ENCODE peak calls at places on chromosomes 5 and 9, in six cellular contexts. One of them, this sample, is unnamed.

GRCh38 chr9:37167456-37167855 is 47.1 kb downstream of the ZCCHC7 start:
- DNase-seq in COR-L47: no peak
- DNase-seq in GM23248: peak; percentile 27
- DNase-seq in colonic mucosa: no peak
- DNase-seq in T-helper 2 cell: no peak
- DNase-seq in HTR-8/SVneo: no peak
- DNase-seq in this sample: no peak

GRCh38 chr9:35277649-35278359 is 116.0 kb downstream of the UNC13B start:
- DNase-seq in COR-L47: no peak
- DNase-seq in GM23248: peak; percentile 92
- DNase-seq in colonic mucosa: no peak
- DNase-seq in T-helper 2 cell: no peak
- DNase-seq in HTR-8/SVneo: no peak
- DNase-seq in this sample: no peak

GRCh38 chr5:177302354-177303110 is 987 bp downstream of the RAB24 start:
- DNase-seq in COR-L47: no peak
- DNase-seq in GM23248: peak; percentile 53
- DNase-seq in colonic mucosa: no peak
- DNase-seq in T-helper 2 cell: no peak
- DNase-seq in HTR-8/SVneo: no peak
- DNase-seq in this sample: no peak

GRCh38 chr9:87656485-87656884 is 69.4 kb upstream of the CTSL start:
- DNase-seq in COR-L47: no peak
- DNase-seq in GM23248: no peak
- DNase-seq in colonic mucosa: no peak
- DNase-seq in T-helper 2 cell: no peak
- DNase-seq in HTR-8/SVneo: no peak
- DNase-seq in this sample: no peak

GRCh38 chr5:93649234-93649900 is 66.3 kb downstream of the NR2F1 start:
- DNase-seq in COR-L47: no peak
- DNase-seq in GM23248: no peak
- DNase-seq in colonic mucosa: no peak
- DNase-seq in T-helper 2 cell: no peak
- DNase-seq in HTR-8/SVneo: no peak
- DNase-seq in this sample: no peak

GRCh38 chr5:132434813-132435286 is 55.7 kb downstream of the IRF1 start:
- DNase-seq in COR-L47: no peak
- DNase-seq in GM23248: no peak
- DNase-seq in colonic mucosa: no peak
- DNase-seq in T-helper 2 cell: no peak
- DNase-seq in HTR-8/SVneo: no peak
- DNase-seq in this sample: no peak

GRCh38 chr9:89400398-89401116 is 82.3 kb downstream of the SECISBP2 start:
- DNase-seq in COR-L47: no peak
- DNase-seq in GM23248: no peak
- DNase-seq in colonic mucosa: no peak
- DNase-seq in T-helper 2 cell: no peak
- DNase-seq in HTR-8/SVneo: no peak
- DNase-seq in this sample: no peak

GRCh38 chr9:22208846-22209585 is 199.9 kb upstream of the CDKN2B start:
- DNase-seq in COR-L47: no peak
- DNase-seq in GM23248: peak; percentile 86
- DNase-seq in colonic mucosa: no peak
- DNase-seq in T-helper 2 cell: no peak
- DNase-seq in HTR-8/SVneo: no peak
- DNase-seq in this sample: no peak

GRCh38 chr5:172732201-172732865 is 38.7 kb downstream of the DUSP1 start:
- DNase-seq in COR-L47: no peak
- DNase-seq in GM23248: no peak
- DNase-seq in colonic mucosa: no peak
- DNase-seq in T-helper 2 cell: no peak
- DNase-seq in HTR-8/SVneo: no peak
- DNase-seq in this sample: no peak

GRCh38 chr5:66959668-66960067 is 236.9 kb downstream of the CD180 start:
- DNase-seq in COR-L47: no peak
- DNase-seq in GM23248: peak; percentile 48
- DNase-seq in colonic mucosa: no peak
- DNase-seq in T-helper 2 cell: no peak
- DNase-seq in HTR-8/SVneo: no peak
- DNase-seq in this sample: no peak

GRCh38 chr5:80865547-80865946 is 94.6 kb upstream of the RASGRF2 start:
- DNase-seq in COR-L47: no peak
- DNase-seq in GM23248: peak; percentile 10
- DNase-seq in colonic mucosa: no peak
- DNase-seq in T-helper 2 cell: no peak
- DNase-seq in HTR-8/SVneo: no peak
- DNase-seq in this sample: no peak

GRCh38 chr9:77945798-77946197 is 85.8 kb downstream of the GNAQ start:
- DNase-seq in COR-L47: no peak
- DNase-seq in GM23248: peak; percentile 20
- DNase-seq in colonic mucosa: no peak
- DNase-seq in T-helper 2 cell: no peak
- DNase-seq in HTR-8/SVneo: no peak
- DNase-seq in this sample: no peak

GRCh38 chr5:93289915-93290314 is 291.1 kb downstream of the NR2F1-AS1 start:
- DNase-seq in COR-L47: peak; percentile 13
- DNase-seq in GM23248: no peak
- DNase-seq in colonic mucosa: no peak
- DNase-seq in T-helper 2 cell: no peak
- DNase-seq in HTR-8/SVneo: no peak
- DNase-seq in this sample: no peak

GRCh38 chr5:74067748-74068541 is 441.9 kb downstream of the ARHGEF28 start:
- DNase-seq in COR-L47: no peak
- DNase-seq in GM23248: peak; percentile 7
- DNase-seq in colonic mucosa: no peak
- DNase-seq in T-helper 2 cell: no peak
- DNase-seq in HTR-8/SVneo: peak; percentile 28
- DNase-seq in this sample: no peak

GRCh38 chr5:72600401-72600981 is 93.3 kb upstream of the ZNF366 start:
- DNase-seq in COR-L47: no peak
- DNase-seq in GM23248: peak; percentile 98
- DNase-seq in colonic mucosa: peak; percentile 51
- DNase-seq in T-helper 2 cell: no peak
- DNase-seq in HTR-8/SVneo: peak; percentile 66
- DNase-seq in this sample: no peak

GRCh38 chr5:134451618-134452505 is 40.2 kb upstream of the CDKN2AIPNL start:
- DNase-seq in COR-L47: no peak
- DNase-seq in GM23248: peak; percentile 89
- DNase-seq in colonic mucosa: peak; percentile 47
- DNase-seq in T-helper 2 cell: no peak
- DNase-seq in HTR-8/SVneo: peak; percentile 89
- DNase-seq in this sample: no peak

GRCh38 chr5:54013556-54014157 is 296.7 kb downstream of the ARL15 start:
- DNase-seq in COR-L47: no peak
- DNase-seq in GM23248: peak; percentile 95
- DNase-seq in colonic mucosa: peak; percentile 20
- DNase-seq in T-helper 2 cell: no peak
- DNase-seq in HTR-8/SVneo: peak; percentile 27
- DNase-seq in this sample: no peak

GRCh38 chr5:132076202-132076830 is 2.7 kb downstream of the CSF2 start:
- DNase-seq in COR-L47: no peak
- DNase-seq in GM23248: no peak
- DNase-seq in colonic mucosa: no peak
- DNase-seq in T-helper 2 cell: no peak
- DNase-seq in HTR-8/SVneo: no peak
- DNase-seq in this sample: no peak

GRCh38 chr9:119091074-119091473 is 278.2 kb downstream of the BRINP1 start:
- DNase-seq in COR-L47: no peak
- DNase-seq in GM23248: peak; percentile 33
- DNase-seq in colonic mucosa: no peak
- DNase-seq in T-helper 2 cell: no peak
- DNase-seq in HTR-8/SVneo: no peak
- DNase-seq in this sample: no peak

GRCh38 chr9:124693403-124693802 is 77.7 kb downstream of the NR6A1 start:
- DNase-seq in COR-L47: no peak
- DNase-seq in GM23248: no peak
- DNase-seq in colonic mucosa: no peak
- DNase-seq in T-helper 2 cell: no peak
- DNase-seq in HTR-8/SVneo: no peak
- DNase-seq in this sample: no peak

GRCh38 chr5:173507171-173507570 is 109.3 kb downstream of the BOD1 start:
- DNase-seq in COR-L47: no peak
- DNase-seq in GM23248: no peak
- DNase-seq in colonic mucosa: no peak
- DNase-seq in T-helper 2 cell: no peak
- DNase-seq in HTR-8/SVneo: no peak
- DNase-seq in this sample: no peak

GRCh38 chr9:127915801-127916664 is 808 bp downstream of the ST6GALNAC4 start:
- DNase-seq in COR-L47: no peak
- DNase-seq in GM23248: peak; percentile 34
- DNase-seq in colonic mucosa: peak; percentile 51
- DNase-seq in T-helper 2 cell: no peak
- DNase-seq in HTR-8/SVneo: no peak
- DNase-seq in this sample: peak; percentile 32

GRCh38 chr5:141039061-141039460 is 12.1 kb upstream of the PCDHB1 start:
- DNase-seq in COR-L47: no peak
- DNase-seq in GM23248: no peak
- DNase-seq in colonic mucosa: no peak
- DNase-seq in T-helper 2 cell: no peak
- DNase-seq in HTR-8/SVneo: no peak
- DNase-seq in this sample: no peak

GRCh38 chr5:140111043-140111858 is 2.7 kb upstream of the PURA start:
- DNase-seq in COR-L47: no peak
- DNase-seq in GM23248: peak; percentile 17
- DNase-seq in colonic mucosa: no peak
- DNase-seq in T-helper 2 cell: no peak
- DNase-seq in HTR-8/SVneo: no peak
- DNase-seq in this sample: no peak

GRCh38 chr5:109027983-109028607 is 280.4 kb downstream of the FER start:
- DNase-seq in COR-L47: no peak
- DNase-seq in GM23248: no peak
- DNase-seq in colonic mucosa: no peak
- DNase-seq in T-helper 2 cell: no peak
- DNase-seq in HTR-8/SVneo: no peak
- DNase-seq in this sample: no peak

GRCh38 chr5:36373527-36374086 is 71.9 kb upstream of the RANBP3L start:
- DNase-seq in COR-L47: no peak
- DNase-seq in GM23248: peak; percentile 91
- DNase-seq in colonic mucosa: peak; percentile 34
- DNase-seq in T-helper 2 cell: no peak
- DNase-seq in HTR-8/SVneo: peak; percentile 53
- DNase-seq in this sample: no peak

GRCh38 chr5:92518318-92518913 is 1062.6 kb downstream of the NR2F1-AS1 start:
- DNase-seq in COR-L47: no peak
- DNase-seq in GM23248: peak; percentile 69
- DNase-seq in colonic mucosa: no peak
- DNase-seq in T-helper 2 cell: no peak
- DNase-seq in HTR-8/SVneo: peak; percentile 27
- DNase-seq in this sample: no peak